ENCODE peak calls at places on chromosomes 13 and 19, in nine cellular contexts. E, A, G, M, W, C, V, O and S are unnamed samples.

GRCh38 chr13:32237681-32238080 is 77.5 kb downstream of the ZAR1L start:
- DNase-seq in E (no peak), A (no peak), G (no peak), M (no peak), W (no peak), C (no peak), V (no peak), O (no peak), S (no peak)

GRCh38 chr19:12544401-12544876 is 6.8 kb downstream of the ZNF564 start:
- DNase-seq in E (no peak), A (no peak), G (no peak), M (no peak), W (no peak), C (no peak), V (no peak), O (no peak), S (peak; percentile 66)

GRCh38 chr19:45973564-45974338 is at the start of gene NOVA2:
- DNase-seq in E (no peak), A (no peak), G (no peak), M (peak; percentile 25), W (no peak), C (peak; percentile 62), V (peak; percentile 89), O (peak; percentile 82), S (peak; percentile 51)

GRCh38 chr19:15180451-15181390 is 20.1 kb downstream of the NOTCH3 start:
- DNase-seq in E (no peak), A (no peak), G (no peak), M (no peak), W (no peak), C (no peak), V (peak; percentile 30), O (no peak), S (no peak)

GRCh38 chr13:27393101-27393500 is 31.3 kb upstream of the GTF3A start:
- DNase-seq in E (no peak), A (no peak), G (no peak), M (no peak), W (no peak), C (no peak), V (no peak), O (no peak), S (no peak)

GRCh38 chr19:34484328-34484727 is 2.8 kb downstream of the WTIP start:
- DNase-seq in E (no peak), A (no peak), G (no peak), M (no peak), W (no peak), C (no peak), V (no peak), O (no peak), S (no peak)

GRCh38 chr19:54448037-54448773 is 794 bp upstream of the LENG8 start:
- DNase-seq in E (peak; percentile 39), A (no peak), G (peak; percentile 24), M (peak; percentile 39), W (no peak), C (peak; percentile 72), V (peak; percentile 45), O (no peak), S (peak; percentile 62)

GRCh38 chr13:81184556-81185265 is 843.8 kb upstream of the SPRY2 start:
- DNase-seq in E (no peak), A (no peak), G (no peak), M (no peak), W (no peak), C (no peak), V (no peak), O (no peak), S (peak; percentile 32)

GRCh38 chr19:30070970-30071632 is 129.1 kb downstream of the URI1 start:
- DNase-seq in E (no peak), A (no peak), G (no peak), M (no peak), W (no peak), C (no peak), V (no peak), O (no peak), S (no peak)

GRCh38 chr13:21434588-21434987 is 24.5 kb downstream of the ZDHHC20 start:
- DNase-seq in E (no peak), A (no peak), G (no peak), M (no peak), W (no peak), C (no peak), V (no peak), O (no peak), S (peak; percentile 3)

GRCh38 chr13:40789275-40790231 is at the start of gene SLC25A15:
- DNase-seq in E (peak; percentile 61), A (peak; percentile 69), G (peak; percentile 65), M (peak; percentile 72), W (peak; percentile 60), C (peak; percentile 87), V (peak; percentile 68), O (peak; percentile 83), S (peak; percentile 72)

GRCh38 chr19:16824658-16825311 is 4.4 kb upstream of the SIN3B start:
- DNase-seq in E (no peak), A (no peak), G (no peak), M (no peak), W (no peak), C (peak; percentile 89), V (no peak), O (no peak), S (peak; percentile 52)

GRCh38 chr19:13962738-13963602 is 10.7 kb downstream of the DCAF15 start:
- DNase-seq in E (no peak), A (no peak), G (no peak), M (no peak), W (no peak), C (peak; percentile 35), V (no peak), O (no peak), S (peak; percentile 40)

GRCh38 chr13:67841071-67841470 is 610.9 kb upstream of the PCDH9 start:
- DNase-seq in E (no peak), A (no peak), G (no peak), M (no peak), W (no peak), C (no peak), V (no peak), O (no peak), S (no peak)

GRCh38 chr13:110506396-110506795 is 55.1 kb downstream of the RAB20 start:
- DNase-seq in E (no peak), A (no peak), G (no peak), M (no peak), W (no peak), C (no peak), V (no peak), O (no peak), S (no peak)

GRCh38 chr19:48135411-48135810 is 24.8 kb upstream of the PLA2G4C start:
- DNase-seq in E (no peak), A (no peak), G (no peak), M (no peak), W (no peak), C (no peak), V (peak; percentile 71), O (no peak), S (no peak)

GRCh38 chr19:40716031-40716654 is 543 bp downstream of the COQ8B start:
- DNase-seq in E (peak; percentile 75), A (peak; percentile 71), G (peak; percentile 49), M (peak; percentile 77), W (peak; percentile 48), C (no peak), V (peak; percentile 49), O (no peak), S (peak; percentile 97)

GRCh38 chr13:101942038-101942437 is 459.8 kb downstream of the FGF14 start:
- DNase-seq in E (no peak), A (no peak), G (no peak), M (no peak), W (no peak), C (peak; percentile 19), V (peak; percentile 28), O (no peak), S (peak; percentile 63)

GRCh38 chr13:43230989-43231388 is 207.6 kb downstream of the DNAJC15 start:
- DNase-seq in E (no peak), A (no peak), G (no peak), M (no peak), W (no peak), C (peak; percentile 28), V (no peak), O (no peak), S (no peak)

GRCh38 chr13:51770160-51770559 is 33.8 kb downstream of the DHRS12 start:
- DNase-seq in E (no peak), A (no peak), G (no peak), M (no peak), W (no peak), C (no peak), V (no peak), O (no peak), S (no peak)

GRCh38 chr19:16544468-16545231 is 2.4 kb upstream of the CHERP start:
- DNase-seq in E (no peak), A (no peak), G (no peak), M (no peak), W (no peak), C (no peak), V (no peak), O (no peak), S (no peak)

GRCh38 chr19:55027472-55028337 is 10.4 kb downstream of the GP6 start:
- DNase-seq in E (no peak), A (no peak), G (no peak), M (no peak), W (no peak), C (no peak), V (peak; percentile 19), O (no peak), S (peak; percentile 2)

GRCh38 chr19:41575998-41576397 is at the start of gene CEACAM21:
- DNase-seq in E (peak; percentile 51), A (peak; percentile 39), G (no peak), M (peak; percentile 45), W (no peak), C (peak; percentile 13), V (peak; percentile 20), O (peak; percentile 68), S (no peak)

GRCh38 chr19:17455308-17455707 is 5.4 kb downstream of the NXNL1 start:
- DNase-seq in E (no peak), A (no peak), G (no peak), M (no peak), W (no peak), C (no peak), V (no peak), O (no peak), S (no peak)